ENCODE peak calls at places on chromosome 21, in five cellular contexts. V, Q, I, X and Z are unnamed samples.

GRCh38 chr21:35436899-35437298 is 387.8 kb upstream of the RUNX1 start:
- DNase-seq in I (no peak), V (no peak), X (no peak), Q (no peak), Z (no peak)

GRCh38 chr21:42777064-42777756 is 102.1 kb downstream of the WDR4 start:
- DNase-seq in Q (no peak), V (no peak), X (no peak), I (peak; percentile 31), Z (no peak)

GRCh38 chr21:37658994-37659458 is 257.2 kb downstream of the KCNJ6 start:
- DNase-seq in V (no peak), I (peak; percentile 62), X (no peak), Q (peak; percentile 86), Z (no peak)

GRCh38 chr21:39472211-39472610 is 20.4 kb downstream of the SH3BGR start:
- DNase-seq in V (no peak), Q (no peak), X (no peak), I (no peak), Z (no peak)

GRCh38 chr21:41369915-41370839 is 8.3 kb downstream of the MX2 start:
- DNase-seq in V (peak; percentile 21), I (no peak), Q (no peak), X (no peak), Z (no peak)

GRCh38 chr21:44837537-44837936 is 19.7 kb upstream of the SUMO3 start:
- DNase-seq in V (no peak), Q (no peak), I (no peak), X (no peak), Z (no peak)

GRCh38 chr21:32131960-32132359 is 146.9 kb downstream of the MIS18A start:
- DNase-seq in I (peak; percentile 23), Q (peak; percentile 64), X (no peak), V (no peak), Z (no peak)

GRCh38 chr21:31176725-31177124 is 138.4 kb upstream of the KRTAP19-8 start:
- DNase-seq in I (no peak), V (no peak), X (no peak), Q (no peak), Z (no peak)

GRCh38 chr21:18722193-18722592 is 318.6 kb upstream of the TMPRSS15 start:
- DNase-seq in Q (no peak), I (peak; percentile 7), X (no peak), V (no peak), Z (no peak)

GRCh38 chr21:39529026-39529425 is 77.3 kb downstream of the SH3BGR start:
- DNase-seq in Q (no peak), V (no peak), I (no peak), X (no peak), Z (no peak)

GRCh38 chr21:39954570-39954969 is 87.3 kb downstream of the PCP4 start:
- DNase-seq in X (no peak), I (no peak), Q (no peak), V (no peak), Z (no peak)

GRCh38 chr21:36474591-36474990 is 5.3 kb downstream of the CLDN14 start:
- DNase-seq in I (no peak), X (no peak), V (no peak), Q (no peak), Z (no peak)

GRCh38 chr21:41894511-41894910 is 15.4 kb upstream of the PRDM15 start:
- DNase-seq in X (no peak), Q (no peak), I (no peak), V (no peak), Z (no peak)

GRCh38 chr21:14466715-14467114 is 79.4 kb downstream of the SAMSN1 start:
- DNase-seq in I (no peak), V (no peak), Q (no peak), X (no peak), Z (no peak)

GRCh38 chr21:38980416-38981319 is 174.9 kb downstream of the ETS2 start:
- DNase-seq in I (no peak), V (no peak), Q (no peak), X (no peak), Z (no peak)

GRCh38 chr21:31660134-31660565 is 657 bp downstream of the SOD1 start:
- DNase-seq in X (peak; percentile 61), I (peak; percentile 22), V (no peak), Q (no peak), Z (peak; percentile 64)

GRCh38 chr21:39037807-39038405 is 145.3 kb downstream of the PSMG1 start:
- DNase-seq in V (no peak), X (no peak), I (peak; percentile 36), Q (peak; percentile 25), Z (no peak)

GRCh38 chr21:20997633-20998455 is at the start of gene NCAM2:
- DNase-seq in I (peak; percentile 89), Q (peak; percentile 66), X (peak; percentile 64), V (peak; percentile 45), Z (peak; percentile 90)

GRCh38 chr21:34027727-34028461 is 45.5 kb upstream of the MRPS6 start:
- DNase-seq in V (no peak), X (no peak), I (peak; percentile 23), Q (no peak), Z (no peak)
- H3K4me3 ChIP-seq in V (no peak overlapping the region), X (no peak overlapping the region), I (no peak overlapping the region), Q (no peak overlapping the region), Z (no peak overlapping the region)

GRCh38 chr21:25562660-25563059 is 44.6 kb downstream of the MRPL39 start:
- DNase-seq in I (no peak), Q (no peak), V (no peak), X (no peak), Z (no peak)
- H3K4me3 ChIP-seq in I (peak overlapping the region; percentile 70), Q (peak overlapping the region; percentile 65), V (peak overlapping the region; percentile 72), X (peak overlapping the region; percentile 79), Z (no peak overlapping the region)

DNA sequence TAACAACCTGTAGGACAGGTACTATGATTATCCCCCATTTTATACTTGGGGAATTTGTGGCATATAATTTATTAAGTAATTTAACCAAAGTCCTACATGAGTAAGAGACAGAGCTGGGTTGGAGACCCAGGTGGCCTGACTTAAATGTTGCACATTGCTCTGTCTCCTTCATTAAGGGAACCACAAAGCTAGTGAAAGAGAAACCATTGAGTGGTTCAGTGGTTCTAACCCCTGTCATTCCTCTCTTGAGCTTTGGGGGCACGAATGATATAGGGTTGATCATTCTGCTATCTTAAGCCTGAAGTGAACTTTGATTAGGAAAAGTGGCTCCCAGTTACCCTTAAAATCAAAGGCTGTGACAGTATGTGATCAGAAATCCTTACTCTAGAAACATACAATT is 5.2 kb upstream of the MAP3K7CL start:
- DNase-seq in X (no peak), Q (no peak), I (no peak), V (no peak), Z (no peak)
- H3K4me3 ChIP-seq in X (no peak overlapping the region), Q (no peak overlapping the region), I (no peak overlapping the region), V (no peak overlapping the region), Z (no peak overlapping the region)

DNA sequence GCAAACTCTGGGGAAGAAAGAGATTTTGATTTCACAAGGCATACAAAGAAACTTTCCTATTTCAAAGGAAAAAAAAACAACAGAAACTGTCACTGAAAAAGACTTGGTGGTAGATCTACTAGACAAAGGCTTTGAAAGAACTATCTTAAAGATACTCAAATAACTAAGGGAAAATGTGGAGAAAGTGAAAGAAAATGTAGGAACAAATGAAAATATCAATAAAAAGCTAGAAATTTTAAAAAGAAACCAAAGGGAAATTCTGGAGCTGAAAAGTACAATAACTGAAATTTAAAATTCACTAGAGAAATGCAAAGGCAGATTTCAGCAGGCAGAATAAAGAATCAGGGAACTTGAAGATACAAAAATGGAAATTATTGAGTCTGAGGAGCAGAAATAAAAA is 6.2 kb downstream of the COL6A2 start:
- DNase-seq in X (no peak), Q (no peak), V (no peak), I (no peak), Z (no peak)
- H3K4me3 ChIP-seq in X (no peak overlapping the region), Q (no peak overlapping the region), V (no peak overlapping the region), I (no peak overlapping the region), Z (no peak overlapping the region)